ENCODE peak calls at places on chromosome 10, in eight cellular contexts. One of them, this sample, is unnamed. For H3K36me3, the result is how much of the 10 kb centered on the place peaks cover.

GRCh38 chr10:33559105-33559504 is 224.6 kb upstream of the NRP1 start:
- DNase-seq in upper lobe of left lung: no peak
- DNase-seq in endodermal cell: no peak
- DNase-seq in fibroblast of lung: peak
- DNase-seq in adrenal gland: no peak
- DNase-seq in keratinocyte: peak
- DNase-seq in H1: no peak
- DNase-seq in neuronal stem cell: no peak
- DNase-seq in this sample: no peak

GRCh38 chr10:107409517-107409916 is 245.0 kb upstream of the SORCS1 start:
- DNase-seq in upper lobe of left lung: no peak
- DNase-seq in endodermal cell: peak
- DNase-seq in fibroblast of lung: peak
- DNase-seq in adrenal gland: no peak
- DNase-seq in keratinocyte: no peak
- DNase-seq in H1: no peak
- DNase-seq in neuronal stem cell: no peak
- DNase-seq in this sample: no peak

GRCh38 chr10:125102216-125102615 is 58.1 kb downstream of the CTBP2 start:
- DNase-seq in upper lobe of left lung: no peak
- DNase-seq in endodermal cell: no peak
- DNase-seq in fibroblast of lung: peak
- DNase-seq in adrenal gland: no peak
- DNase-seq in keratinocyte: no peak
- DNase-seq in H1: no peak
- DNase-seq in neuronal stem cell: no peak
- DNase-seq in this sample: no peak

GRCh38 chr10:114337510-114338462 is 66.5 kb downstream of the AFAP1L2 start:
- DNase-seq in upper lobe of left lung: no peak
- DNase-seq in endodermal cell: peak
- DNase-seq in fibroblast of lung: peak
- DNase-seq in adrenal gland: no peak
- DNase-seq in keratinocyte: peak
- DNase-seq in H1: peak
- DNase-seq in neuronal stem cell: no peak
- DNase-seq in this sample: no peak

GRCh38 chr10:99854860-99855259 is 72.4 kb downstream of the ABCC2 start:
- DNase-seq in upper lobe of left lung: no peak
- DNase-seq in endodermal cell: no peak
- DNase-seq in fibroblast of lung: peak
- DNase-seq in adrenal gland: no peak
- DNase-seq in keratinocyte: no peak
- DNase-seq in H1: no peak
- DNase-seq in neuronal stem cell: no peak
- DNase-seq in this sample: no peak

GRCh38 chr10:113087082-113088029 is 137.3 kb downstream of the TCF7L2 start:
- DNase-seq in upper lobe of left lung: no peak
- DNase-seq in endodermal cell: peak
- DNase-seq in fibroblast of lung: peak
- DNase-seq in adrenal gland: no peak
- DNase-seq in keratinocyte: peak
- DNase-seq in H1: no peak
- DNase-seq in neuronal stem cell: no peak
- DNase-seq in this sample: no peak

GRCh38 chr10:16611037-16611436 is 89.4 kb upstream of the C1QL3 start:
- DNase-seq in upper lobe of left lung: no peak
- DNase-seq in endodermal cell: no peak
- DNase-seq in fibroblast of lung: peak
- DNase-seq in adrenal gland: no peak
- DNase-seq in keratinocyte: no peak
- DNase-seq in H1: no peak
- DNase-seq in neuronal stem cell: no peak
- DNase-seq in this sample: no peak

GRCh38 chr10:106360870-106361269 is 803.6 kb downstream of the SORCS1 start:
- DNase-seq in upper lobe of left lung: no peak
- DNase-seq in endodermal cell: no peak
- DNase-seq in fibroblast of lung: peak
- DNase-seq in adrenal gland: no peak
- DNase-seq in keratinocyte: peak
- DNase-seq in H1: no peak
- DNase-seq in neuronal stem cell: no peak
- DNase-seq in this sample: no peak

GRCh38 chr10:89342219-89342966 is 14.6 kb downstream of the IFIT3 start:
- DNase-seq in upper lobe of left lung: no peak
- DNase-seq in endodermal cell: no peak
- DNase-seq in fibroblast of lung: peak
- DNase-seq in adrenal gland: peak
- DNase-seq in keratinocyte: no peak
- DNase-seq in H1: no peak
- DNase-seq in neuronal stem cell: no peak
- DNase-seq in this sample: no peak

GRCh38 chr10:98316661-98317060 is 48.7 kb upstream of the LOXL4 start:
- DNase-seq in upper lobe of left lung: no peak
- DNase-seq in endodermal cell: no peak
- DNase-seq in fibroblast of lung: peak
- DNase-seq in adrenal gland: no peak
- DNase-seq in keratinocyte: no peak
- DNase-seq in H1: no peak
- DNase-seq in neuronal stem cell: no peak
- DNase-seq in this sample: no peak

GRCh38 chr10:114064151-114065045 is 20.7 kb downstream of the ADRB1 start:
- DNase-seq in upper lobe of left lung: no peak
- DNase-seq in endodermal cell: no peak
- DNase-seq in fibroblast of lung: no peak
- DNase-seq in adrenal gland: no peak
- DNase-seq in keratinocyte: no peak
- DNase-seq in H1: no peak
- DNase-seq in neuronal stem cell: no peak
- DNase-seq in this sample: no peak

GRCh38 chr10:5775705-5776104 is 37.5 kb downstream of the GDI2 start:
- DNase-seq in upper lobe of left lung: peak
- DNase-seq in endodermal cell: no peak
- DNase-seq in fibroblast of lung: no peak
- DNase-seq in adrenal gland: no peak
- DNase-seq in keratinocyte: no peak
- DNase-seq in H1: no peak
- DNase-seq in neuronal stem cell: no peak
- DNase-seq in this sample: peak

GRCh38 chr10:99768430-99769011 is 13.9 kb upstream of the ABCC2 start:
- DNase-seq in upper lobe of left lung: no peak
- DNase-seq in endodermal cell: no peak
- DNase-seq in fibroblast of lung: peak
- DNase-seq in adrenal gland: no peak
- DNase-seq in keratinocyte: no peak
- DNase-seq in H1: no peak
- DNase-seq in neuronal stem cell: no peak
- DNase-seq in this sample: no peak

GRCh38 chr10:86668297-86669165 is at the start of gene LDB3:
- DNase-seq in upper lobe of left lung: peak
- DNase-seq in endodermal cell: no peak
- DNase-seq in fibroblast of lung: peak
- DNase-seq in adrenal gland: no peak
- DNase-seq in keratinocyte: no peak
- DNase-seq in H1: no peak
- DNase-seq in neuronal stem cell: no peak
- DNase-seq in this sample: no peak

GRCh38 chr10:72954596-72955569 is at the start of gene PLA2G12B:
- DNase-seq in upper lobe of left lung: no peak
- DNase-seq in endodermal cell: no peak
- DNase-seq in fibroblast of lung: no peak
- DNase-seq in adrenal gland: no peak
- DNase-seq in keratinocyte: no peak
- DNase-seq in H1: no peak
- DNase-seq in neuronal stem cell: peak
- DNase-seq in this sample: no peak

GRCh38 chr10:24374134-24374915 is 165.4 kb downstream of the KIAA1217 start:
- DNase-seq in upper lobe of left lung: no peak
- DNase-seq in endodermal cell: no peak
- DNase-seq in fibroblast of lung: peak
- DNase-seq in adrenal gland: no peak
- DNase-seq in keratinocyte: no peak
- DNase-seq in H1: no peak
- DNase-seq in neuronal stem cell: no peak
- DNase-seq in this sample: no peak

GRCh38 chr10:52703898-52704297 is 68.7 kb downstream of the MBL2 start:
- DNase-seq in upper lobe of left lung: no peak
- DNase-seq in endodermal cell: no peak
- DNase-seq in fibroblast of lung: peak
- DNase-seq in adrenal gland: no peak
- DNase-seq in keratinocyte: no peak
- DNase-seq in H1: no peak
- DNase-seq in neuronal stem cell: no peak
- DNase-seq in this sample: no peak

GRCh38 chr10:67965456-67965855 is 81.0 kb downstream of the SIRT1 start:
- DNase-seq in upper lobe of left lung: no peak
- DNase-seq in endodermal cell: no peak
- DNase-seq in fibroblast of lung: no peak
- DNase-seq in adrenal gland: no peak
- DNase-seq in keratinocyte: no peak
- DNase-seq in H1: no peak
- DNase-seq in neuronal stem cell: no peak
- DNase-seq in this sample: no peak

GRCh38 chr10:72297281-72297967 is 23.7 kb downstream of the DDIT4 start:
- DNase-seq in upper lobe of left lung: peak
- DNase-seq in endodermal cell: no peak
- DNase-seq in fibroblast of lung: peak
- DNase-seq in adrenal gland: peak
- DNase-seq in keratinocyte: no peak
- DNase-seq in H1: no peak
- DNase-seq in neuronal stem cell: no peak
- DNase-seq in this sample: peak

GRCh38 chr10:12629767-12630165 is 280.4 kb downstream of the CAMK1D start:
- DNase-seq in upper lobe of left lung: no peak
- DNase-seq in endodermal cell: no peak
- DNase-seq in fibroblast of lung: no peak
- DNase-seq in adrenal gland: no peak
- DNase-seq in keratinocyte: no peak
- DNase-seq in H1: no peak
- DNase-seq in neuronal stem cell: no peak
- DNase-seq in this sample: no peak

GRCh38 chr10:18332484-18332883 is 192.3 kb downstream of the CACNB2 start:
- DNase-seq in upper lobe of left lung: no peak
- DNase-seq in endodermal cell: no peak
- DNase-seq in fibroblast of lung: no peak
- DNase-seq in adrenal gland: no peak
- DNase-seq in keratinocyte: no peak
- DNase-seq in H1: no peak
- DNase-seq in neuronal stem cell: no peak
- DNase-seq in this sample: no peak

GRCh38 chr10:61970182-61971015 is 68.9 kb downstream of the ARID5B start:
- DNase-seq in upper lobe of left lung: no peak
- DNase-seq in endodermal cell: no peak
- DNase-seq in fibroblast of lung: peak
- DNase-seq in adrenal gland: no peak
- DNase-seq in keratinocyte: no peak
- DNase-seq in H1: no peak
- DNase-seq in neuronal stem cell: no peak
- DNase-seq in this sample: no peak
- H3K27ac ChIP-seq in upper lobe of left lung: no peak
- H3K27ac ChIP-seq in endodermal cell: no peak
- H3K27ac ChIP-seq in fibroblast of lung: peak
- H3K27ac ChIP-seq in adrenal gland: peak
- H3K27ac ChIP-seq in keratinocyte: no peak
- H3K27ac ChIP-seq in H1: no peak
- H3K27ac ChIP-seq in neuronal stem cell: no peak
- H3K27ac ChIP-seq in this sample: no peak

DNA sequence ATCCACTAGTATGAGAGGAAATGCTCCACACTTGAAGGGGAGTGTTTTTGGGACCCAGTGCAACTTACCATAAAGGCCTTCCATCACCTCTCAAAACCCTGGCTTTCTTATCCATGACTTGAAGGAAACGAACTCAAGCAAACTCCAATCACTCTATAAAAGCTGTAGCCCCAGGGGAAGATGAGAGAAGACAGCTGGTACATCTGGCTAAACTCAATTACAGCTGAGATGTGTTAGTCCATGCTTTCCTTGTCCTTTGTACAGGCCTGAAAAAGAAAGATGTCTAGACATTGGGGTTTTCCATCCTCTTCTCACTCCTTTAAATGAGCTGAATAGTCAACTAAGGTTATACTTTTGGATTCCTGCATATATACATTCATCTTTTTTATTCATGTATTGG is 89.5 kb upstream of the ANKRD30A start:
- DNase-seq in upper lobe of left lung: no peak
- DNase-seq in endodermal cell: no peak
- DNase-seq in fibroblast of lung: no peak
- DNase-seq in adrenal gland: no peak
- DNase-seq in keratinocyte: no peak
- DNase-seq in H1: no peak
- DNase-seq in neuronal stem cell: no peak
- DNase-seq in this sample: no peak
- H3K36me3 ChIP-seq in upper lobe of left lung: under half
- H3K36me3 ChIP-seq in endodermal cell: under half
- H3K36me3 ChIP-seq in fibroblast of lung: under half
- H3K36me3 ChIP-seq in adrenal gland: under half
- H3K36me3 ChIP-seq in keratinocyte: under half
- H3K36me3 ChIP-seq in H1: under half
- H3K36me3 ChIP-seq in neuronal stem cell: under half
- H3K36me3 ChIP-seq in this sample: under half

DNA sequence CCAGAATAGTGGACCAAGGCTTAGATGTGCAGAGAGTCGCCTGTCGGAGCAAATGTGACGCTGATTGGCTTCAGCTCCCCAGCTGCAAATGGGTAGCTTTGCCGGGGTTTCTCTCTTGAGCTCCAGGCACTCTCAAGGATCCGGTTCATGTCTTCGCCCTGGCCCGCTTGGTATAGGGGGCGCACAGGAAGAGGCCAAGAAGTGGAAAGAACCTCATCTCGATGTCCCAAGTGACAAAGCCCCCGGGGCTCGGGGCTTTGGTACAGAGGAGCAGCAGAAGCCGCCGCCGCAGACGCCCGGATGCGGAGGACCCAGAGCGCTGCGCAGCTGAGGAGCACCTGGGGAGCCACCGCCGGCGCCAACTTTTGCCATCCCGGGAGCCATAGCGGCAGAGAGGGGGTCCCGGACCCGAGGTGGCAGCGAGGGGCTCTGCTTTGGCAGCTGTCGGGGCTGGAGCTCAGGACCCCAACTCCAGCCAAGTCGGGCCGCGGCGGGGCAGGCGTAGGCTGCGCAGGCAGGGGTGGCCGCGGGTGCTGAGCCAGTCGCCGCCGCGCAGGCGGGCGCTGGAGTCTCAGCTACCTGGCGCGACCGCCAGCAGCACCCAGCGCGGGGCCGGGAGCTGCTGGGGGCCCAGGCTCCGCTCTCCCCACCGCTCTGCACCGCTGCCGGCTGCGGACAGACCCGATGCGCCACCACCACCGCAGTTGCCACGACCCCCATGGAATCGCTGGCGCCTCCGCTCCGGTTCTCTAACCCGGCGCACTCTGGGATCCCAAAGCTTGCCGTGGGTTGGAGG is 466.5 kb downstream of the XPNPEP1 start:
- DNase-seq in upper lobe of left lung: peak
- DNase-seq in endodermal cell: peak
- DNase-seq in fibroblast of lung: no peak
- DNase-seq in adrenal gland: no peak
- DNase-seq in keratinocyte: no peak
- DNase-seq in H1: peak
- DNase-seq in neuronal stem cell: peak
- DNase-seq in this sample: no peak
- H3K4me3 ChIP-seq in upper lobe of left lung: no peak
- H3K4me3 ChIP-seq in endodermal cell: peak
- H3K4me3 ChIP-seq in fibroblast of lung: no peak
- H3K4me3 ChIP-seq in adrenal gland: no peak
- H3K4me3 ChIP-seq in keratinocyte: no peak
- H3K4me3 ChIP-seq in H1: peak
- H3K4me3 ChIP-seq in neuronal stem cell: peak
- H3K4me3 ChIP-seq in this sample: no peak

GRCh38 chr10:1187151-1187854 is 131.1 kb downstream of the WDR37 start:
- DNase-seq in upper lobe of left lung: peak
- DNase-seq in endodermal cell: no peak
- DNase-seq in fibroblast of lung: no peak
- DNase-seq in adrenal gland: no peak
- DNase-seq in keratinocyte: no peak
- DNase-seq in H1: no peak
- DNase-seq in neuronal stem cell: no peak
- DNase-seq in this sample: no peak
- H3K27ac ChIP-seq in upper lobe of left lung: no peak
- H3K27ac ChIP-seq in endodermal cell: no peak
- H3K27ac ChIP-seq in fibroblast of lung: no peak
- H3K27ac ChIP-seq in adrenal gland: no peak
- H3K27ac ChIP-seq in keratinocyte: no peak
- H3K27ac ChIP-seq in H1: no peak
- H3K27ac ChIP-seq in neuronal stem cell: no peak
- H3K27ac ChIP-seq in this sample: no peak

This sample was measured in effector memory CD4-positive, alpha-beta T cell.